ENCODE peak calls at places on chromosomes 16 and 17, in nine cellular contexts. T is glomerular endothelial cell; G is neural crest cell; B is stimulated activated CD4-positive, alpha-beta T cell treated with anti-CD3 and anti-CD28 coated beads, Interleukin-1b, Interleukin-23, amount 100 ng/mL, for 1 hour; O is SW480; J is NCI-H748 treated with DMSO at 0.1 percent for 48 hours; S is GM20000; I is fibroblast of lung; W is HFFc6. K is an unnamed sample.

GRCh38 chr16:66705790-66706505 is 9.4 kb upstream of the CMTM4 start:
- DNase-seq in T (no peak), G (no peak), B (no peak), O (no peak), J (no peak), S (no peak), I (no peak), W (peak; percentile 22), K (no peak)

GRCh38 chr17:78252111-78252634 is 20.7 kb downstream of the TMEM235 start:
- DNase-seq in T (no peak), G (no peak), B (no peak), O (no peak), J (no peak), S (no peak), I (no peak), W (no peak), K (no peak)

GRCh38 chr16:11715246-11715947 is 27.3 kb downstream of the TXNDC11 start:
- DNase-seq in T (no peak), G (no peak), B (no peak), O (no peak), J (no peak), S (peak; percentile 39), I (no peak), W (no peak), K (no peak)

GRCh38 chr17:61581611-61582349 is 9.2 kb downstream of the NACA2 start:
- DNase-seq in T (no peak), G (no peak), B (no peak), O (no peak), J (no peak), S (no peak), I (no peak), W (no peak), K (no peak)

GRCh38 chr17:65479282-65479681 is 82.2 kb downstream of the AXIN2 start:
- DNase-seq in T (no peak), G (no peak), B (no peak), O (no peak), J (no peak), S (no peak), I (no peak), W (no peak), K (no peak)

GRCh38 chr16:31081428-31082351 is 7.1 kb downstream of the PRSS53 start:
- DNase-seq in T (no peak), G (no peak), B (no peak), O (no peak), J (no peak), S (no peak), I (no peak), W (no peak), K (no peak)

GRCh38 chr17:31724619-31725018 is 134.4 kb downstream of the COPRS start:
- DNase-seq in T (no peak), G (no peak), B (no peak), O (peak; percentile 23), J (no peak), S (no peak), I (no peak), W (peak; percentile 50), K (no peak)

GRCh38 chr17:63189082-63189481 is 223.0 kb downstream of the TANC2 start:
- DNase-seq in T (no peak), G (no peak), B (no peak), O (no peak), J (no peak), S (no peak), I (peak; percentile 82), W (peak; percentile 62), K (no peak)

GRCh38 chr16:24070851-24071250 is 185.3 kb upstream of the CACNG3 start:
- DNase-seq in T (peak; percentile 1), G (peak; percentile 15), B (no peak), O (peak; percentile 42), J (peak; percentile 1), S (peak; percentile 63), I (peak; percentile 21), W (no peak), K (peak; percentile 11)

GRCh38 chr17:39928868-39929651 is 1.5 kb downstream of the LRRC3C start:
- DNase-seq in T (peak; percentile 65), G (no peak), B (no peak), O (peak; percentile 40), J (no peak), S (peak; percentile 54), I (peak; percentile 89), W (peak; percentile 92), K (no peak)

GRCh38 chr17:82272495-82273326 is 789 bp downstream of the CSNK1D start:
- DNase-seq in T (no peak), G (peak; percentile 23), B (no peak), O (no peak), J (no peak), S (peak; percentile 74), I (no peak), W (no peak), K (no peak)

GRCh38 chr16:77496934-77497333 is 62.1 kb upstream of the ADAMTS18 start:
- DNase-seq in T (no peak), G (no peak), B (no peak), O (peak; percentile 5), J (no peak), S (no peak), I (no peak), W (no peak), K (no peak)

GRCh38 chr16:77300232-77300631 is 101.0 kb downstream of the SYCE1L start:
- DNase-seq in T (no peak), G (no peak), B (no peak), O (no peak), J (no peak), S (no peak), I (no peak), W (no peak), K (no peak)

GRCh38 chr17:45768000-45768399 is 16.1 kb upstream of the CRHR1 start:
- DNase-seq in T (no peak), G (no peak), B (no peak), O (no peak), J (no peak), S (no peak), I (no peak), W (peak; percentile 4), K (no peak)

GRCh38 chr17:44218344-44219125 is 940 bp downstream of the UBTF start:
- DNase-seq in T (no peak), G (peak; percentile 71), B (peak; percentile 78), O (peak; percentile 84), J (peak; percentile 69), S (peak; percentile 97), I (peak; percentile 86), W (peak; percentile 62), K (peak; percentile 91)

GRCh38 chr17:4959261-4959965 is 8.2 kb downstream of the SPAG7 start:
- DNase-seq in T (no peak), G (no peak), B (no peak), O (peak; percentile 43), J (no peak), S (no peak), I (no peak), W (no peak), K (no peak)

GRCh38 chr17:71821512-71821911 is 299.3 kb upstream of the SOX9 start:
- DNase-seq in T (no peak), G (no peak), B (no peak), O (no peak), J (no peak), S (no peak), I (no peak), W (no peak), K (peak; percentile 6)

GRCh38 chr16:30131869-30132475 is 9.0 kb upstream of the MAPK3 start:
- DNase-seq in T (no peak), G (no peak), B (no peak), O (no peak), J (no peak), S (no peak), I (no peak), W (no peak), K (no peak)

GRCh38 chr16:51155901-51156810 is 5.1 kb upstream of the SALL1 start:
- DNase-seq in T (no peak), G (peak; percentile 27), B (no peak), O (no peak), J (peak; percentile 13), S (no peak), I (peak; percentile 40), W (no peak), K (no peak)

GRCh38 chr17:69501591-69502468 is 87.3 kb downstream of the MAP2K6 start:
- DNase-seq in T (no peak), G (no peak), B (no peak), O (peak; percentile 63), J (peak; percentile 34), S (no peak), I (peak; percentile 99), W (peak; percentile 10), K (peak; percentile 57)

GRCh38 chr16:67796099-67796718 is 10.2 kb downstream of the RANBP10 start:
- DNase-seq in T (no peak), G (no peak), B (no peak), O (no peak), J (no peak), S (no peak), I (no peak), W (no peak), K (no peak)

GRCh38 chr16:85390511-85391174 is 222.5 kb upstream of the GSE1 start:
- DNase-seq in T (no peak), G (no peak), B (no peak), O (peak; percentile 86), J (no peak), S (no peak), I (peak; percentile 94), W (peak; percentile 92), K (peak; percentile 84)

GRCh38 chr17:82648761-82649474 is 674 bp upstream of the WDR45B start:
- DNase-seq in T (no peak), G (peak; percentile 49), B (no peak), O (peak; percentile 20), J (peak; percentile 19), S (peak; percentile 84), I (no peak), W (no peak), K (peak; percentile 22)